ENCODE peak calls at places on chromosomes 3 and 15, in eight cellular contexts. T is ovary, A is astrocyte of the spinal cord, L is keratinocyte, J is bronchial epithelial cell, I is fibroblast of the aortic adventitia, M is AG04450, E is cardiac fibroblast. S is an unnamed sample.

GRCh38 chr3:38111696-38112377 is 25.1 kb downstream of the ACAA1 start:
- DNase-seq in A (no peak), L (no peak), I (no peak), M (no peak), E (no peak), J (no peak), T (no peak), S (no peak)

GRCh38 chr3:45868213-45868612 is 18.1 kb upstream of the CCR9 start:
- DNase-seq in A (no peak), I (no peak), T (no peak), M (no peak), E (no peak), J (peak; percentile 43), L (no peak), S (no peak)

GRCh38 chr15:63135804-63136203 is 14.1 kb downstream of the LACTB start:
- DNase-seq in T (no peak), A (peak; percentile 66), E (peak; percentile 94), L (peak; percentile 38), M (peak; percentile 54), J (peak; percentile 94), I (peak; percentile 90), S (peak; percentile 62)

GRCh38 chr3:85589145-85589544 is 630.4 kb downstream of the CADM2 start:
- DNase-seq in E (no peak), A (peak; percentile 95), M (no peak), J (peak; percentile 53), L (no peak), I (peak; percentile 4), T (no peak), S (no peak)

GRCh38 chr3:171967137-171967783 is 72.1 kb upstream of the FNDC3B start:
- DNase-seq in A (peak; percentile 80), E (peak; percentile 90), L (no peak), M (peak; percentile 33), T (no peak), J (peak; percentile 83), I (peak; percentile 96), S (peak; percentile 65)

GRCh38 chr15:42163947-42164550 is 7.6 kb upstream of the PLA2G4F start:
- DNase-seq in L (no peak), T (no peak), I (no peak), A (no peak), J (peak; percentile 50), M (no peak), E (no peak), S (no peak)

GRCh38 chr3:127455541-127456450 is 134.7 kb downstream of the TPRA1 start:
- DNase-seq in A (peak; percentile 48), L (no peak), J (peak; percentile 34), E (peak; percentile 62), T (peak; percentile 61), M (no peak), I (peak; percentile 49), S (no peak)

GRCh38 chr3:69446402-69447072 is 60.6 kb upstream of the FRMD4B start:
- DNase-seq in I (no peak), E (no peak), L (no peak), T (no peak), J (no peak), M (no peak), A (no peak), S (no peak)

GRCh38 chr15:57866149-57866736 is 159.7 kb downstream of the POLR2M start:
- DNase-seq in I (peak; percentile 51), E (peak; percentile 73), L (no peak), T (peak; percentile 30), A (peak; percentile 43), J (peak; percentile 47), M (no peak), S (no peak)

GRCh38 chr3:43689766-43690399 is 855 bp upstream of the ABHD5 start:
- DNase-seq in A (no peak), I (no peak), L (no peak), M (no peak), E (no peak), T (no peak), J (peak; percentile 60), S (no peak)

GRCh38 chr15:55820043-55820442 is 77.1 kb upstream of the PRTG start:
- DNase-seq in A (no peak), M (no peak), J (no peak), E (no peak), L (no peak), I (no peak), T (no peak), S (no peak)

DNA sequence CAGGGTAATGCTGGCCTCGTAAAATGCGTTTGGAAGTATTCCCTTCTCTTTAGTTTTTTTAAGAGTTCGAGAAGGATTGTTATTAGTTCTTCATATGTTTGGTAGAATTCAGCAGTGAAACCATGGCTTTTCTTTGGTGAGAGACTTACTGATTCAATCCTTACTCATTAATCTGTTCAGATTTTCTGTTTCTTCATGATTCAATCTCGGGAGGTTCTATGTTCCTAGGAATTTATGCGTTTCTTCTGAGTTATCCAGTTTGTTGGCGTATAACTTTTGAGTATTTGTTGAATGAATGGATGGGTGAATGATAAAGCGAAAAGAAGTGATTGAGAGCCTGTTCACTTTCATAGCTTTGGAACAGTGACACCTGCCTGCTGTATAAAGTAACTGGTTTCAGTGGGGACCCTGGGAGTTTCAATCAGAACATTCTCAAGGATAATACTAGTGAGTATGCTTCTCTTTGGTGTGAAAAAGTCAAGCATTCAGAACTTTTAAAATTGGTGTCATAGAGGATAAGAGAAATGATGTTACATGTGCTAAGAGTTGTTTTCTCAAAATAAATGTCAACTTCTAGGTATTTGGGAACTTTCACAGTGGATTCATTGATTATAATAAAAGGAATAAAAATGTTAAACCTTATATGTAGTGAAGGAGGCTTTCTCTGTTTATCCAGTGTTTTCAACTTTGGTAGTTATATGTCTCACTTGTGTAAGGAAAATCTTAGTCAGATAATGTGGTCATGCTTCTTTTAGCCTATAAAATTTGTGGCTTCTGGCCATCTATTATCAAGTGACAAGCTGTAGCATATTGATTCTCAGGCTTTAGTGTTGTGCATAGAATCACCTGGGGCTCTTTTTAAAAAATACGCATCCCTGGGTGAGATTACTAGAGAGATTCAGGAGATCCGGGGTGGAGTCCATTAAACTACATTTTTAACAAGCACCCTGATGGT is 11.7 kb downstream of the LRCH3 start:
- DNase-seq in M (no peak), L (no peak), I (no peak), J (no peak), E (no peak), T (no peak), A (no peak), S (no peak)
- TF ChIP-seq CTCF in M (peak; percentile 6), L (no peak), I (peak; percentile 20), J (no peak), E (peak; percentile 23), T (no peak), A (peak; percentile 35), S (no peak)

GRCh38 chr3:139310474-139310933 is 33.3 kb upstream of the MRPS22 start:
- DNase-seq in J (peak; percentile 50), M (peak; percentile 72), T (no peak), I (peak; percentile 87), A (peak; percentile 93), E (peak; percentile 78), L (no peak), S (peak; percentile 78)

GRCh38 chr3:139309880-139310279 is 33.9 kb upstream of the MRPS22 start:
- DNase-seq in M (no peak), L (no peak), I (peak; percentile 41), T (no peak), J (no peak), E (no peak), A (peak; percentile 63), S (no peak)

GRCh38 chr3:139312959-139313358 is 30.9 kb upstream of the MRPS22 start:
- DNase-seq in L (no peak), I (peak; percentile 45), J (peak; percentile 36), A (no peak), T (no peak), M (no peak), E (no peak), S (no peak)

GRCh38 chr3:139312416-139312815 is 31.4 kb upstream of the MRPS22 start:
- DNase-seq in I (no peak), L (no peak), J (no peak), T (no peak), E (no peak), M (no peak), A (no peak), S (no peak)

DNA sequence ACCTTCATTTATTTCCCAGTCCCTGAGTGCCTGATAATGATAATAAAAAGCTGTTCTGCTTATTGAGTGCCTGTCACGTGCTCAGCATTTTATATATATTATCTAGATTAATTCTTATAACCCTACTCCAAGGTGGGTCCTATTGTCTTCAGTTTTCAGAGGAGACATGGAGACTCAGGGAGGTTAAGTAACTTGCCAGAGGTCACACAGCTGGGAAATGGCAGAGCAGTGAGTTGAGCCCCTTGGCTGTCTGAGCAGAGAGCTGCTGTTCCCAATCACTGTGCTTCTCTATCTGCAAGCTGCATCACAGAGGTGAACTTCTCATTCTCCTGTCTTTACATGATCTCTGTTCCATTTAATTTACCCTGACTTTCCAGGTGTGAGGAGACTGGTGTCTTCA is 32.3 kb upstream of the MRPS22 start:
- DNase-seq in M (no peak), A (no peak), L (no peak), E (no peak), T (no peak), J (no peak), I (no peak), S (no peak)
- H3K4me3 ChIP-seq in M (no peak overlapping the region), A (no peak overlapping the region), L (no peak overlapping the region), E (no peak overlapping the region), T (no peak overlapping the region), J (no peak overlapping the region), I (no peak overlapping the region), S (no peak overlapping the region)

GRCh38 chr3:14369675-14370669 is 32.4 kb upstream of the SLC6A6 start:
- DNase-seq in J (peak; percentile 25), A (no peak), I (no peak), L (no peak), T (no peak), M (no peak), E (no peak), S (no peak)
- TF ChIP-seq CTCF in J (peak; percentile 52), A (no peak), I (no peak), L (peak; percentile 22), T (no peak), M (no peak), E (no peak), S (no peak)

GRCh38 chr3:29143151-29143550 is 137.7 kb upstream of the RBMS3 start:
- DNase-seq in L (no peak), T (no peak), J (no peak), I (no peak), A (no peak), M (no peak), E (no peak), S (no peak)

GRCh38 chr3:29138171-29138570 is 142.7 kb upstream of the RBMS3 start:
- DNase-seq in I (no peak), T (no peak), J (no peak), E (no peak), L (no peak), M (no peak), A (no peak), S (no peak)

GRCh38 chr3:29141197-29141911 is 139.5 kb upstream of the RBMS3 start:
- DNase-seq in E (peak; percentile 39), J (no peak), L (no peak), M (no peak), I (peak; percentile 46), A (peak; percentile 15), T (no peak), S (no peak)

GRCh38 chr3:29141912-29142262 is 139.0 kb upstream of the RBMS3 start:
- DNase-seq in I (peak; percentile 6), L (no peak), J (no peak), A (no peak), T (no peak), E (no peak), M (no peak), S (no peak)

DNA sequence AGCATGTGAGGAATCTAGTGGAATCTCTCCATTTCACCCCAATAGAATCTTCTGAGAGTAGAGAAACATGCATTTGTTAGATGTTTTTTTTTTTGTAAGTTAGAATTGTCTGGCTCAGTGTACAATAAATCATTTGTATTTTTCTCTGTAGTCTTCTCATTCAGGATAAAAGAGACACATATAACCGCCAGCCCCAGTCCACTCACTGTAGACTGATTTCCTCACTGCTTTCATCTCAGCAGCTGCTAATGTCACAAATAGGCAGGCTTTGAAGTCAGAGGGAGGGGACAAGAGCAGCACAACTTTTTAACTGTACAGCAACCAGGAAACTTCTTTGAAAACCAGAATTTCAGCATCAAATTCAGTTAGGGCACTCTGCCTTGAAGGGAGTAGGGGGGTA is 140.2 kb upstream of the RBMS3 start:
- DNase-seq in A (peak; percentile 29), J (no peak), T (peak; percentile 21), E (no peak), I (peak; percentile 16), M (no peak), L (no peak), S (no peak)
- H3K4me3 ChIP-seq in A (no peak overlapping the region), J (no peak overlapping the region), T (no peak overlapping the region), E (no peak overlapping the region), I (no peak overlapping the region), M (no peak overlapping the region), L (no peak overlapping the region), S (no peak overlapping the region)

S was measured in AG04449.